ENCODE peak calls at places on chromosomes 3 and 15, in seven cellular contexts. One of them, this sample, is unnamed.

GRCh38 chr3:47019201-47019600 is 39.7 kb downstream of the NBEAL2 start:
- DNase-seq in renal cortical epithelial cell: peak
- DNase-seq in glutamatergic neuron: no peak
- DNase-seq in RPMI7951: peak
- DNase-seq in GM06990: no peak
- DNase-seq in EH: peak
- DNase-seq in NCI-H1092 treated with DMSO at 0.1 percent for 48 hours: no peak
- DNase-seq in this sample: peak

GRCh38 chr3:126621171-126621570 is 33.8 kb downstream of the TXNRD3 start:
- DNase-seq in renal cortical epithelial cell: peak
- DNase-seq in glutamatergic neuron: no peak
- DNase-seq in EH: peak
- DNase-seq in NCI-H1092 treated with DMSO at 0.1 percent for 48 hours: no peak
- DNase-seq in RPMI7951: peak
- DNase-seq in GM06990: no peak
- DNase-seq in this sample: peak

GRCh38 chr3:172648736-172649135 is 62.1 kb downstream of the NCEH1 start:
- DNase-seq in glutamatergic neuron: no peak
- DNase-seq in NCI-H1092 treated with DMSO at 0.1 percent for 48 hours: no peak
- DNase-seq in renal cortical epithelial cell: no peak
- DNase-seq in GM06990: no peak
- DNase-seq in RPMI7951: peak
- DNase-seq in EH: no peak
- DNase-seq in this sample: no peak

GRCh38 chr3:36903119-36903882 is 41.6 kb downstream of the TRANK1 start:
- DNase-seq in EH: no peak
- DNase-seq in NCI-H1092 treated with DMSO at 0.1 percent for 48 hours: no peak
- DNase-seq in RPMI7951: no peak
- DNase-seq in renal cortical epithelial cell: no peak
- DNase-seq in GM06990: no peak
- DNase-seq in glutamatergic neuron: no peak
- DNase-seq in this sample: no peak

GRCh38 chr3:70554170-70554569 is 241.7 kb upstream of the MDFIC2 start:
- DNase-seq in renal cortical epithelial cell: peak
- DNase-seq in RPMI7951: no peak
- DNase-seq in glutamatergic neuron: no peak
- DNase-seq in NCI-H1092 treated with DMSO at 0.1 percent for 48 hours: no peak
- DNase-seq in EH: peak
- DNase-seq in GM06990: no peak
- DNase-seq in this sample: no peak

GRCh38 chr3:21913791-21914190 is 162.8 kb upstream of the ZNF385D start:
- DNase-seq in glutamatergic neuron: no peak
- DNase-seq in EH: peak
- DNase-seq in NCI-H1092 treated with DMSO at 0.1 percent for 48 hours: no peak
- DNase-seq in RPMI7951: no peak
- DNase-seq in renal cortical epithelial cell: peak
- DNase-seq in GM06990: no peak
- DNase-seq in this sample: no peak

GRCh38 chr15:99565281-99566156 is at the start of gene MEF2A:
- DNase-seq in glutamatergic neuron: peak
- DNase-seq in renal cortical epithelial cell: peak
- DNase-seq in GM06990: peak
- DNase-seq in RPMI7951: peak
- DNase-seq in NCI-H1092 treated with DMSO at 0.1 percent for 48 hours: peak
- DNase-seq in EH: peak
- DNase-seq in this sample: peak

GRCh38 chr3:99753268-99753975 is 64.2 kb upstream of the CMSS1 start:
- DNase-seq in NCI-H1092 treated with DMSO at 0.1 percent for 48 hours: peak
- DNase-seq in glutamatergic neuron: no peak
- DNase-seq in EH: peak
- DNase-seq in GM06990: peak
- DNase-seq in RPMI7951: peak
- DNase-seq in renal cortical epithelial cell: peak
- DNase-seq in this sample: peak

GRCh38 chr15:34160735-34161134 is 49.2 kb downstream of the KATNBL1 start:
- DNase-seq in RPMI7951: no peak
- DNase-seq in glutamatergic neuron: no peak
- DNase-seq in renal cortical epithelial cell: no peak
- DNase-seq in NCI-H1092 treated with DMSO at 0.1 percent for 48 hours: no peak
- DNase-seq in GM06990: no peak
- DNase-seq in EH: no peak
- DNase-seq in this sample: no peak

GRCh38 chr3:156691920-156692319 is 17.5 kb downstream of the TIPARP start:
- DNase-seq in renal cortical epithelial cell: peak
- DNase-seq in GM06990: no peak
- DNase-seq in glutamatergic neuron: no peak
- DNase-seq in NCI-H1092 treated with DMSO at 0.1 percent for 48 hours: no peak
- DNase-seq in EH: peak
- DNase-seq in RPMI7951: peak
- DNase-seq in this sample: peak

GRCh38 chr3:183313331-183313730 is 60.3 kb downstream of the B3GNT5 start:
- DNase-seq in glutamatergic neuron: no peak
- DNase-seq in NCI-H1092 treated with DMSO at 0.1 percent for 48 hours: no peak
- DNase-seq in EH: no peak
- DNase-seq in GM06990: no peak
- DNase-seq in renal cortical epithelial cell: no peak
- DNase-seq in RPMI7951: no peak
- DNase-seq in this sample: no peak

GRCh38 chr15:32774022-32774421 is 56.2 kb downstream of the GREM1 start:
- DNase-seq in NCI-H1092 treated with DMSO at 0.1 percent for 48 hours: no peak
- DNase-seq in RPMI7951: peak
- DNase-seq in glutamatergic neuron: no peak
- DNase-seq in GM06990: no peak
- DNase-seq in renal cortical epithelial cell: peak
- DNase-seq in EH: peak
- DNase-seq in this sample: peak

GRCh38 chr15:52255008-52255407 is 40.6 kb downstream of the MYO5C start:
- DNase-seq in glutamatergic neuron: no peak
- DNase-seq in EH: peak
- DNase-seq in RPMI7951: peak
- DNase-seq in renal cortical epithelial cell: no peak
- DNase-seq in NCI-H1092 treated with DMSO at 0.1 percent for 48 hours: no peak
- DNase-seq in GM06990: no peak
- DNase-seq in this sample: peak

GRCh38 chr3:36591959-36592358 is 172.4 kb downstream of the DCLK3 start:
- DNase-seq in RPMI7951: peak
- DNase-seq in NCI-H1092 treated with DMSO at 0.1 percent for 48 hours: no peak
- DNase-seq in renal cortical epithelial cell: peak
- DNase-seq in EH: peak
- DNase-seq in GM06990: no peak
- DNase-seq in glutamatergic neuron: no peak
- DNase-seq in this sample: peak

GRCh38 chr3:160194438-160194837 is 30.8 kb upstream of the C3orf80 start:
- DNase-seq in NCI-H1092 treated with DMSO at 0.1 percent for 48 hours: no peak
- DNase-seq in GM06990: no peak
- DNase-seq in glutamatergic neuron: no peak
- DNase-seq in renal cortical epithelial cell: no peak
- DNase-seq in EH: no peak
- DNase-seq in RPMI7951: no peak
- DNase-seq in this sample: no peak

GRCh38 chr3:136802481-136802996 is 16.4 kb upstream of the SLC35G2 start:
- DNase-seq in RPMI7951: peak
- DNase-seq in GM06990: peak
- DNase-seq in glutamatergic neuron: no peak
- DNase-seq in EH: peak
- DNase-seq in NCI-H1092 treated with DMSO at 0.1 percent for 48 hours: no peak
- DNase-seq in renal cortical epithelial cell: peak
- DNase-seq in this sample: peak

This sample was measured in HT1080.